ENCODE peak calls at places on chromosomes 4 and X, in four cellular contexts. O is H7, D is NCI-H345, A is WTC11. L is an unnamed sample.

GRCh38 chr4:121939690-121940089 is 12.2 kb downstream of the TRPC3 start:
- DNase-seq in O (no peak), D (no peak), A (no peak), L (no peak)

GRCh38 chr4:41177016-41177415 is 37.3 kb downstream of the APBB2 start:
- DNase-seq in O (no peak), D (no peak), A (no peak), L (peak)

GRCh38 chrX:15664487-15665444 is at the start of gene CLTRN:
- DNase-seq in O (peak), D (no peak), A (no peak), L (no peak)

GRCh38 chr4:152680988-152681731 is 1.4 kb upstream of the TMEM154 start:
- DNase-seq in O (no peak), D (no peak), A (no peak), L (peak)

GRCh38 chr4:17688011-17688441 is 73.6 kb downstream of the MED28 start:
- DNase-seq in O (no peak), D (no peak), A (no peak), L (peak)

GRCh38 chr4:151854731-151855130 is 93.9 kb upstream of the GATB start:
- DNase-seq in O (no peak), D (no peak), A (no peak), L (no peak)

GRCh38 chr4:150385606-150386005 is 196.3 kb upstream of the MAB21L2 start:
- DNase-seq in O (no peak), D (no peak), A (no peak), L (peak)

GRCh38 chrX:123835661-123836371 is 24.0 kb upstream of the XIAP start:
- DNase-seq in O (no peak), D (no peak), A (no peak), L (peak)

GRCh38 chrX:18036394-18036793 is 175.3 kb upstream of the RAI2 start:
- DNase-seq in O (no peak), D (no peak), A (no peak), L (no peak)

GRCh38 chr4:184267673-184268573 is 50.2 kb upstream of the ENPP6 start:
- DNase-seq in O (no peak), D (no peak), A (no peak), L (peak)

GRCh38 chrX:2635366-2635765 is 55.7 kb upstream of the CD99 start:
- DNase-seq in O (no peak), D (no peak), A (no peak), L (no peak)

GRCh38 chr4:168569066-168569908 is 72.4 kb downstream of the PALLD start:
- DNase-seq in O (no peak), D (peak), A (no peak), L (no peak)

GRCh38 chr4:7242766-7243165 is 50.4 kb downstream of the SORCS2 start:
- DNase-seq in O (no peak), D (no peak), A (no peak), L (no peak)

GRCh38 chr4:140947507-140947906 is 185.8 kb downstream of the RNF150 start:
- DNase-seq in O (no peak), D (no peak), A (no peak), L (no peak)

GRCh38 chr4:52173470-52174055 is 122.5 kb downstream of the SPATA18 start:
- DNase-seq in O (no peak), D (no peak), A (no peak), L (no peak)

GRCh38 chr4:157221426-157221894 is 932 bp downstream of the GRIA2 start:
- DNase-seq in O (peak), D (no peak), A (no peak), L (no peak)